ENCODE peak calls at places on chromosomes 16 and 17, in eight cellular contexts. D, J, C, U, W, L, N and R are unnamed samples.

GRCh38 chr16:83552193-83552592 is 255.6 kb upstream of the HSBP1 start:
- DNase-seq in D (no peak), U (no peak), J (no peak), N (no peak), L (peak; percentile 63), C (no peak), W (no peak), R (no peak)

GRCh38 chr17:1484586-1485310 is 7.7 kb downstream of the MYO1C start:
- DNase-seq in C (no peak), J (no peak), W (peak; percentile 74), U (peak; percentile 52), D (no peak), N (peak; percentile 91), L (peak; percentile 65), R (peak; percentile 47)

GRCh38 chr17:37702605-37703004 is 42.3 kb downstream of the HNF1B start:
- DNase-seq in W (no peak), L (peak; percentile 74), D (no peak), J (no peak), C (no peak), N (no peak), U (no peak), R (no peak)

GRCh38 chr17:74796211-74796610 is 20.1 kb upstream of the NAT9 start:
- DNase-seq in W (no peak), L (no peak), D (no peak), C (no peak), J (no peak), N (no peak), U (no peak), R (no peak)

GRCh38 chr17:39754958-39755549 is 17.3 kb downstream of the GRB7 start:
- DNase-seq in W (no peak), C (no peak), L (peak; percentile 33), N (peak; percentile 85), J (no peak), D (no peak), U (no peak), R (peak; percentile 68)

GRCh38 chr17:12301551-12301950 is 280.9 kb downstream of the MAP2K4 start:
- DNase-seq in N (no peak), U (no peak), C (no peak), J (no peak), D (no peak), W (no peak), L (no peak), R (no peak)

GRCh38 chr16:82935781-82936180 is 309.0 kb downstream of the CDH13 start:
- DNase-seq in U (no peak), C (no peak), J (no peak), W (no peak), L (no peak), D (no peak), N (no peak), R (no peak)

GRCh38 chr16:67441289-67441753 is 10.4 kb downstream of the HSD11B2 start:
- DNase-seq in W (peak; percentile 63), U (no peak), J (no peak), D (no peak), L (no peak), C (no peak), N (no peak), R (no peak)

GRCh38 chr17:15945493-15946209 is 721 bp downstream of the ADORA2B start:
- DNase-seq in N (no peak), W (no peak), U (no peak), C (no peak), J (no peak), L (peak; percentile 69), D (peak; percentile 76), R (no peak)

GRCh38 chr16:23131036-23131435 is 18.2 kb downstream of the USP31 start:
- DNase-seq in J (no peak), L (no peak), C (no peak), W (no peak), U (no peak), N (no peak), D (no peak), R (no peak)

GRCh38 chr17:79979841-79980215 is 55.8 kb downstream of the TBC1D16 start:
- DNase-seq in J (no peak), W (no peak), L (no peak), U (no peak), D (peak; percentile 55), N (peak; percentile 42), C (no peak), R (peak; percentile 61)

GRCh38 chr17:79977161-79977631 is 58.5 kb downstream of the TBC1D16 start:
- DNase-seq in J (no peak), W (no peak), C (no peak), N (no peak), L (no peak), D (peak; percentile 69), U (no peak), R (peak; percentile 56)

GRCh38 chr17:79979201-79979840 is 56.4 kb downstream of the TBC1D16 start:
- DNase-seq in C (no peak), U (no peak), L (no peak), W (no peak), N (peak; percentile 46), J (no peak), D (peak; percentile 72), R (no peak)

GRCh38 chr17:79977711-79978544 is 57.7 kb downstream of the TBC1D16 start:
- DNase-seq in W (no peak), U (no peak), D (peak; percentile 74), L (no peak), C (no peak), N (peak; percentile 69), J (no peak), R (no peak)

DNA sequence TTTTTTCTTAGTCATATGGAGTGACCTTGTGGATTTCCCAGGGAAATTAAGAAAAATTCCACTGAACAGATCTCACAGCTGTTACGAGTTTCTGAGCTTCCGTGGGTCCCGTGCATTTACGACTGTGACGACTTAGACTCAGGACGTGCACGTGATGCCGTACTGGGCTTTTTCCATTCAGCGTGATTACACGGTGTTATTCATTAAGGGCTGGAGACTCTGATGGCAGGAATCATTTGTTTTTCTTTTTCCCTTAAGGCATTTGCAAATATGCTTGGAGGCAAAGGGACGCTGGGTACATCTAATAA is 57.2 kb downstream of the TBC1D16 start:
- DNase-seq in U (no peak), L (no peak), N (no peak), C (no peak), J (no peak), D (peak; percentile 21), W (no peak), R (no peak)
- H3K27ac ChIP-seq in U (no peak overlapping the region), L (no peak overlapping the region), N (no peak overlapping the region), C (no peak overlapping the region), J (no peak overlapping the region), D (no peak overlapping the region), W (no peak overlapping the region), R (no peak overlapping the region)

GRCh38 chr16:645852-646678 is 3.1 kb upstream of the WDR90 start:
- DNase-seq in N (no peak), C (no peak), L (no peak), J (no peak), U (no peak), D (no peak), W (peak; percentile 70), R (no peak)
- H3K4me3 ChIP-seq in N (no peak overlapping the region), C (no peak overlapping the region), L (no peak overlapping the region), J (peak overlapping the region; percentile 21), U (no peak overlapping the region), D (no peak overlapping the region), W (no peak overlapping the region), R (no peak overlapping the region)

GRCh38 chr17:81891303-81891552 is 158 bp downstream of the ALYREF start:
- DNase-seq in U (no peak), N (no peak), W (no peak), D (no peak), J (no peak), L (no peak), C (no peak), R (no peak)
- H3K27ac ChIP-seq in U (no peak overlapping the region), N (peak overlapping the region; percentile 38), W (peak overlapping the region; percentile 94), D (no peak overlapping the region), J (peak overlapping the region; percentile 82), L (peak overlapping the region; percentile 64), C (peak overlapping the region; percentile 75), R (peak overlapping the region; percentile 95)

GRCh38 chr17:48293319-48294192 is 136.5 kb downstream of the SKAP1 start:
- DNase-seq in J (no peak), C (no peak), W (no peak), U (no peak), N (peak; percentile 58), D (no peak), L (no peak), R (no peak)

GRCh38 chr17:48297825-48298224 is 132.2 kb downstream of the SKAP1 start:
- DNase-seq in D (no peak), C (no peak), J (no peak), L (no peak), U (no peak), W (no peak), N (no peak), R (no peak)

GRCh38 chr17:48294193-48294909 is 135.7 kb downstream of the SKAP1 start:
- DNase-seq in N (no peak), L (no peak), W (no peak), D (no peak), J (no peak), C (no peak), U (no peak), R (no peak)

GRCh38 chr17:48296453-48296852 is 133.6 kb downstream of the SKAP1 start:
- DNase-seq in W (no peak), J (no peak), C (no peak), U (no peak), L (no peak), N (no peak), D (no peak), R (no peak)

GRCh38 chr17:48294989-48295892 is 134.8 kb downstream of the SKAP1 start:
- DNase-seq in N (no peak), C (no peak), U (no peak), L (peak; percentile 16), J (no peak), D (no peak), W (no peak), R (no peak)
- H3K4me3 ChIP-seq in N (no peak overlapping the region), C (no peak overlapping the region), U (no peak overlapping the region), L (no peak overlapping the region), J (no peak overlapping the region), D (no peak overlapping the region), W (no peak overlapping the region), R (no peak overlapping the region)

DNA sequence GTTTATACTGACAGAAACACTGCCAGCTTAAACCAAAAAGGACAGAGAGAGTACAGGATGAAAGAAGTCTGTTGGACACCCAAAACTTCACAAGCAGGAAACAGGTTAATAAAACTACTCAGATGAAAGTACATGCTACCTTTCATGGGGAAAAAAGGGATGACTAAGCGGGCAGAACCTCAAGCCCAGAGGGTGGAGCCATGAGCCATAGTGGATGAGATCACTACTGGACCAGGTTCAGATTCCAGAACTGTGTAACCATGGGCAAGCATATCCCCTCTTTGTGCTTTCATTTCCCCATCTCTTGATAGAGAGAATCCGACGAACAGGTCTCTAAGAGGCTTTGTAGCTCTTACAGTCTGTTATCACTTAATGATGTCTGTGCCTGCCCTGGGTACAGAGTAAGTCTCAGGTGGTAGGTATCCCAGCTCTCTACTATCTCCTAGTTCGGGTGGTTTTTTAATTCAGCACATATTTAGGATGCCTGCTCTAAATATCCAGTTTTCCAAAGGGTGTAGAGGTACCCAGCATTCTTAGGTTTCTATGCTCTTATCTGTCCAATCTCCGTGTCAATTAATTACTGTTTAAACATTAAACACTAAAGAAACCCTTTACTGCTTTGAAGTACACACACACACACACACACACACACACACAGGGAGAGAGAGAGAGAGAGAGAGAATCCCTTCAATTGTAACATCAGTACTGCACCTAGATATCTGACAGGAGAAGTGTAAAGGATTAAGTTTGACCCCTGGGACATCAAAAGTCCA is 206.7 kb downstream of the ZNF423 start:
- DNase-seq in N (no peak), C (no peak), L (peak; percentile 73), D (peak; percentile 15), J (peak; percentile 73), U (no peak), W (no peak), R (no peak)
- H3K27ac ChIP-seq in N (no peak overlapping the region), C (no peak overlapping the region), L (no peak overlapping the region), D (no peak overlapping the region), J (no peak overlapping the region), U (no peak overlapping the region), W (no peak overlapping the region), R (no peak overlapping the region)

GRCh38 chr17:73787036-73787720 is 142.9 kb upstream of the SDK2 start:
- DNase-seq in D (no peak), N (peak; percentile 58), J (no peak), C (no peak), L (no peak), U (peak; percentile 59), W (no peak), R (no peak)
- H3K4me3 ChIP-seq in D (no peak overlapping the region), N (no peak overlapping the region), J (no peak overlapping the region), C (no peak overlapping the region), L (no peak overlapping the region), U (no peak overlapping the region), W (no peak overlapping the region), R (no peak overlapping the region)